ENCODE peak calls at places on chromosomes 11 and 22, in six cellular contexts. C is osteoblast; J is CD8-positive, alpha-beta T cell; W is sigmoid colon; V is CD8-positive, alpha-beta memory T cell; Z is pancreas. P is an unnamed sample.

GRCh38 chr11:44564653-44565007 is 833 bp upstream of the CD82 start:
- DNase-seq in V (no peak), J (no peak), Z (peak), W (peak), C (peak), P (no peak)

GRCh38 chr11:125170001-125170405 is 5.5 kb downstream of the PKNOX2 start:
- DNase-seq in Z (no peak), C (peak), V (no peak), J (no peak), W (peak), P (no peak)

GRCh38 chr11:46736146-46736545 is 17.1 kb downstream of the F2 start:
- DNase-seq in C (no peak), W (no peak), J (no peak), V (no peak), Z (no peak), P (no peak)

GRCh38 chr11:119585038-119585666 is 143.8 kb downstream of the NECTIN1 start:
- DNase-seq in W (no peak), V (no peak), C (peak), J (no peak), Z (peak), P (no peak)

GRCh38 chr11:57254631-57255030 is 17.6 kb upstream of the APLNR start:
- DNase-seq in Z (no peak), J (no peak), V (no peak), C (no peak), W (no peak), P (no peak)

GRCh38 chr11:104531075-104531474 is 367.1 kb upstream of the PDGFD start:
- DNase-seq in C (no peak), Z (no peak), J (no peak), W (no peak), V (no peak), P (no peak)

GRCh38 chr22:35150163-35151107 is 84.5 kb downstream of the ISX start:
- DNase-seq in C (peak), W (peak), Z (peak), J (peak), V (peak), P (no peak)

GRCh38 chr11:131253885-131254204 is 116.6 kb upstream of the NTM start:
- DNase-seq in J (no peak), C (no peak), W (no peak), V (no peak), Z (no peak), P (peak)

GRCh38 chr11:68845351-68846002 is 3.8 kb upstream of the CPT1A start:
- DNase-seq in C (no peak), J (no peak), Z (no peak), W (no peak), V (no peak), P (no peak)

GRCh38 chr11:70694371-70694770 is 296.0 kb downstream of the CTTN start:
- DNase-seq in C (peak), J (no peak), W (no peak), Z (no peak), V (no peak), P (peak)

GRCh38 chr22:49577168-49578060 is 250.3 kb downstream of the BRD1 start:
- DNase-seq in C (peak), Z (no peak), W (peak), V (no peak), J (no peak), P (no peak)

GRCh38 chr11:89495951-89496350 is 4.8 kb upstream of the NOX4 start:
- DNase-seq in Z (no peak), C (peak), J (no peak), V (no peak), W (peak), P (no peak)

GRCh38 chr11:30196400-30197206 is 34.2 kb upstream of the FSHB start:
- DNase-seq in J (peak), Z (peak), V (peak), W (no peak), C (no peak), P (peak)

GRCh38 chr11:119912214-119912613 is 183.2 kb upstream of the NECTIN1 start:
- DNase-seq in V (no peak), Z (no peak), J (no peak), W (no peak), C (no peak), P (no peak)

GRCh38 chr11:11157201-11157600 is 195.8 kb downstream of the CSNK2A3 start:
- DNase-seq in V (peak), W (no peak), Z (no peak), C (peak), J (peak), P (no peak)

GRCh38 chr22:19871845-19872778 is 17.4 kb upstream of the GNB1L start:
- DNase-seq in V (no peak), Z (no peak), J (no peak), W (peak), C (peak), P (no peak)

GRCh38 chr22:50072167-50072555 is 13.1 kb downstream of the MLC1 start:
- DNase-seq in V (no peak), C (peak), J (no peak), Z (no peak), W (no peak), P (no peak)

GRCh38 chr11:86947541-86947940 is 7.7 kb downstream of the FZD4 start:
- DNase-seq in J (no peak), C (peak), Z (no peak), V (no peak), W (no peak), P (no peak)

GRCh38 chr11:83265331-83265730 is 20.8 kb downstream of the CCDC90B start:
- DNase-seq in Z (no peak), J (no peak), C (no peak), V (no peak), W (no peak), P (no peak)

GRCh38 chr11:92528051-92528450 is 303.4 kb downstream of the FAT3 start:
- DNase-seq in J (no peak), C (peak), Z (no peak), W (no peak), V (no peak), P (no peak)

GRCh38 chr11:11251394-11251970 is 101.6 kb downstream of the CSNK2A3 start:
- DNase-seq in W (no peak), C (no peak), V (no peak), Z (no peak), J (no peak), P (no peak)

GRCh38 chr11:130212431-130212961 is 52.9 kb downstream of the ST14 start:
- DNase-seq in Z (peak), J (peak), W (peak), C (peak), V (no peak), P (no peak)

GRCh38 chr22:30636226-30637077 is 871 bp downstream of the SLC35E4 start:
- DNase-seq in Z (peak), C (peak), W (no peak), V (no peak), J (peak), P (peak)

GRCh38 chr11:10982695-10983492 is 125.0 kb upstream of the ZBED5 start:
- DNase-seq in J (no peak), C (no peak), V (no peak), W (no peak), Z (no peak), P (no peak)

GRCh38 chr22:46036558-46037408 is 59.8 kb upstream of the WNT7B start:
- DNase-seq in Z (peak), J (peak), W (peak), C (peak), V (peak), P (no peak)

GRCh38 chr11:27447288-27447914 is 25.2 kb downstream of the LGR4 start:
- DNase-seq in W (no peak), J (no peak), Z (no peak), V (no peak), C (no peak), P (no peak)

GRCh38 chr11:107592813-107593212 is 1.9 kb downstream of the ELMOD1 start:
- DNase-seq in C (no peak), Z (no peak), V (no peak), W (no peak), J (no peak), P (no peak)

GRCh38 chr11:126391970-126392637 is 36.6 kb downstream of the ST3GAL4 start:
- DNase-seq in C (no peak), J (no peak), Z (no peak), V (no peak), W (no peak), P (no peak)

GRCh38 chr22:30643055-30643875 is 7.7 kb downstream of the SLC35E4 start:
- DNase-seq in V (no peak), J (no peak), W (no peak), C (no peak), Z (no peak), P (no peak)

GRCh38 chr11:36635463-36635862 is 37.4 kb upstream of the RAG2 start:
- DNase-seq in V (no peak), W (peak), Z (no peak), J (no peak), C (no peak), P (no peak)

GRCh38 chr22:44658371-44658953 is 43.5 kb upstream of the PRR5 start:
- DNase-seq in J (no peak), C (peak), Z (no peak), V (no peak), W (peak), P (peak)

GRCh38 chr11:69261116-69261515 is 32.8 kb upstream of the MYEOV start:
- DNase-seq in W (peak), V (no peak), Z (no peak), J (no peak), C (no peak), P (no peak)

GRCh38 chr11:110929129-110929528 is 216.9 kb upstream of the ARHGAP20 start:
- DNase-seq in C (no peak), J (no peak), W (no peak), V (no peak), Z (no peak), P (no peak)

GRCh38 chr22:50194037-50194809 is 6.6 kb upstream of the SELENOO start:
- DNase-seq in W (no peak), C (no peak), V (no peak), J (no peak), Z (peak), P (no peak)

GRCh38 chr11:76035020-76035419 is 171.3 kb downstream of the WNT11 start:
- DNase-seq in Z (no peak), J (no peak), W (no peak), V (no peak), C (no peak), P (no peak)

GRCh38 chr22:27175974-27176373 is 518.6 kb downstream of the MIAT start:
- DNase-seq in C (no peak), J (no peak), W (no peak), V (no peak), Z (no peak), P (no peak)

GRCh38 chr11:3134651-3135490 is 30.2 kb downstream of the OSBPL5 start:
- DNase-seq in J (no peak), Z (no peak), V (no peak), C (peak), W (peak), P (no peak)

GRCh38 chr22:45608763-45609180 is 62.9 kb upstream of the ATXN10 start:
- DNase-seq in V (no peak), W (no peak), C (peak), Z (no peak), J (no peak), P (no peak)

GRCh38 chr11:77067776-77068460 is 1.1 kb downstream of the CAPN5 start:
- DNase-seq in Z (no peak), W (peak), V (no peak), J (no peak), C (no peak), P (no peak)

GRCh38 chr11:34647532-34647931 is 26.6 kb downstream of the EHF start:
- DNase-seq in J (no peak), W (no peak), V (no peak), C (no peak), Z (no peak), P (no peak)
- H3K27ac ChIP-seq in J (no peak), W (no peak), V (no peak), C (no peak), Z (no peak), P (no peak)

GRCh38 chr11:61603667-61604066 is 22.8 kb upstream of the SYT7 start:
- DNase-seq in C (peak), W (no peak), Z (no peak), J (no peak), V (no peak), P (no peak)

GRCh38 chr11:61599968-61600710 is 19.3 kb upstream of the SYT7 start:
- DNase-seq in W (no peak), V (no peak), Z (no peak), J (no peak), C (peak), P (no peak)

GRCh38 chr11:61601512-61601911 is 20.6 kb upstream of the SYT7 start:
- DNase-seq in V (no peak), W (no peak), J (no peak), Z (no peak), C (peak), P (no peak)

GRCh38 chr11:61598886-61599868 is 18.3 kb upstream of the SYT7 start:
- DNase-seq in W (peak), Z (no peak), V (no peak), J (no peak), C (peak), P (no peak)

GRCh38 chr11:61602775-61603569 is 22.1 kb upstream of the SYT7 start:
- DNase-seq in J (no peak), Z (peak), V (no peak), C (peak), W (peak), P (no peak)
- H3K27ac ChIP-seq in J (no peak), Z (no peak), V (no peak), C (peak), W (peak), P (no peak)

GRCh38 chr11:73158356-73159051 is 16.4 kb upstream of the FCHSD2 start:
- DNase-seq in J (no peak), C (peak), W (peak), Z (no peak), V (no peak), P (no peak)

GRCh38 chr11:73159297-73159696 is 17.2 kb upstream of the FCHSD2 start:
- DNase-seq in C (no peak), Z (no peak), J (no peak), W (peak), V (no peak), P (no peak)

GRCh38 chr11:73157141-73158010 is 15.3 kb upstream of the FCHSD2 start:
- DNase-seq in Z (no peak), V (no peak), C (peak), W (peak), J (no peak), P (no peak)

GRCh38 chr11:73162196-73162740 is 20.1 kb upstream of the FCHSD2 start:
- DNase-seq in W (peak), C (no peak), V (no peak), Z (no peak), J (no peak), P (no peak)

DNA sequence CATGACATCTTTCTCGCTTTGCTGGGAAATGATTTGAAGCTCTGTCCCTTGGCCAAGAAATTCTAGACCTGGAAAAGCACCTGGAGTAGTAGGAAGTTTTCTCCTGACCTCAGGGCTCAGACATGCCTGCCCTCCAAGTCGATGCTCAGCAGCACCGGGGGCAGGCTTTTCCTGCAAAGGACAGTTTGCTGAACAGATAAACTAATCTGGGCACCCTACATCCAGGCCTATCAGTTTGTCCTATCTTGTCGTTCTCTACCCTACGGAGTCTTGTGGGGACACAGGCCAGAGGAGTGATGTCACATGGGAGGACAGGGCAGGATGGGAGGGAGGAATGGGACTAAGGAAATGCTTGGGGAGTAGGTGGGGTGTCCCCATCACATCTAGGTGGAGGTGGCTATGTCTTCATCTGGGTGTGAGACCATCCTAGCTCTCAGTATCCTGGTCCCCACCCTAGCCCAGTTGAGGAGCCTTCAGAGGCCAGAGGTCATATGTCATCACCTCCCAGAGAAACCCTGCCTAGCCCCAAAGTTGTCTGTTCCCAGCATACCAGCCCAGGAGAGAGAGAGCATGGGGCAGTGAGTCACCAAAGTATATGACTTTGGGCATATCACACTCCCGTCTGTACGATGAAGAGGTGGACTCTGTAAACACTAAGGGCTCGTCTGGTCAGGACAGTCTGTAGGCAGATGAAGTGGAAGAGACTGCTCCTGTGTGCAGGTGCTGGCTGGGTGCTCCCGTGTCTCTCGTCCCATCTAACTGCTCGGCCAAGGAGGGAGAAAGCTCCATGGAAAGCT is 18.1 kb upstream of the FCHSD2 start:
- DNase-seq in J (no peak), Z (no peak), C (no peak), W (peak), V (no peak), P (no peak)
- H3K27ac ChIP-seq in J (no peak), Z (no peak), C (no peak), W (no peak), V (no peak), P (no peak)

GRCh38 chr11:9672918-9673317 is 9.0 kb downstream of the SWAP70 start:
- DNase-seq in V (no peak), J (no peak), C (no peak), Z (no peak), W (no peak), P (no peak)
- H3K27ac ChIP-seq in V (no peak), J (no peak), C (no peak), Z (no peak), W (no peak), P (no peak)

GRCh38 chr11:59787255-59787588 is 23.4 kb downstream of the MRPL16 start:
- DNase-seq in C (peak), W (no peak), J (no peak), Z (no peak), V (no peak), P (no peak)
- H3K27ac ChIP-seq in C (peak), W (no peak), J (no peak), Z (peak), V (no peak), P (no peak)

GRCh38 chr11:106397787-106398355 is 320.4 kb downstream of the AASDHPPT start:
- DNase-seq in Z (no peak), V (no peak), W (no peak), J (no peak), C (no peak), P (no peak)
- H3K27ac ChIP-seq in Z (no peak), V (no peak), W (peak), J (no peak), C (peak), P (no peak)

DNA sequence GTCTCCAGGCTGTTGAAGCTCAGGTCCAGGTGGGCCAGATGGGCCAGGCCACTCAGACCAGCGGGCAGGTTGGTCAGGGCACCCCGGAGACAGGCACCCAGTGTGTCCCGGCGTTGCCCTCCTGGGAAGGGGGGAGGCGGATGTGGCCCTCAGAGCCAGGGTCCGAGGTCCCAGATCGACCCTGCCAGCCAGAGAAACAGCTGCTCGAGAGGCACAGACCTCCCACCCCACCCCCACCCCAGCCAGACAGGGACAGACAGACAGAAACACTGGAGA is 1.6 kb downstream of the PIDD1 start:
- DNase-seq in C (no peak), J (no peak), V (no peak), Z (no peak), W (no peak), P (no peak)
- H3K27ac ChIP-seq in C (no peak), J (no peak), V (no peak), Z (no peak), W (no peak), P (no peak)

P was measured in substantia nigra.